ENCODE peak calls at places on chromosomes 4 and X, in four cellular contexts. B is K562, I is H1, H is SK-N-SH. E is an unnamed sample.

GRCh38 chr4:107740950-107741701 is 21.1 kb upstream of the PAPSS1 start:
- DNase-seq in I (no peak), H (no peak), B (no peak), E (no peak)

GRCh38 chrX:63754141-63754859 is 30.7 kb downstream of the ARHGEF9 start:
- DNase-seq in I (no peak), H (no peak), B (no peak), E (no peak)

GRCh38 chr4:74317616-74318256 is 9.5 kb downstream of the EPGN start:
- DNase-seq in B (no peak), I (no peak), H (no peak), E (no peak)

GRCh38 chr4:13539047-13539720 is 5.1 kb downstream of the NKX3-2 start:
- DNase-seq in I (no peak), B (no peak), H (peak; percentile 39), E (no peak)

GRCh38 chr4:132540268-132540667 is 608.8 kb upstream of the PCDH10 start:
- DNase-seq in H (no peak), I (no peak), B (no peak), E (no peak)

GRCh38 chr4:186845137-186845842 is 121.6 kb upstream of the FAT1 start:
- DNase-seq in B (peak; percentile 69), I (no peak), H (no peak), E (no peak)

GRCh38 chr4:184284336-184284690 is 66.6 kb upstream of the ENPP6 start:
- DNase-seq in H (no peak), I (no peak), B (no peak), E (no peak)

GRCh38 chr4:119068529-119068962 is 67.1 kb upstream of the MYOZ2 start:
- DNase-seq in B (no peak), H (no peak), I (peak; percentile 10), E (no peak)

GRCh38 chr4:21710212-21710843 is 238.2 kb downstream of the KCNIP4 start:
- DNase-seq in H (no peak), I (no peak), B (no peak), E (no peak)

GRCh38 chr4:146520894-146521542 is 722 bp downstream of the SLC10A7 start:
- DNase-seq in I (no peak), B (peak; percentile 32), H (peak; percentile 20), E (peak; percentile 32)

DNA sequence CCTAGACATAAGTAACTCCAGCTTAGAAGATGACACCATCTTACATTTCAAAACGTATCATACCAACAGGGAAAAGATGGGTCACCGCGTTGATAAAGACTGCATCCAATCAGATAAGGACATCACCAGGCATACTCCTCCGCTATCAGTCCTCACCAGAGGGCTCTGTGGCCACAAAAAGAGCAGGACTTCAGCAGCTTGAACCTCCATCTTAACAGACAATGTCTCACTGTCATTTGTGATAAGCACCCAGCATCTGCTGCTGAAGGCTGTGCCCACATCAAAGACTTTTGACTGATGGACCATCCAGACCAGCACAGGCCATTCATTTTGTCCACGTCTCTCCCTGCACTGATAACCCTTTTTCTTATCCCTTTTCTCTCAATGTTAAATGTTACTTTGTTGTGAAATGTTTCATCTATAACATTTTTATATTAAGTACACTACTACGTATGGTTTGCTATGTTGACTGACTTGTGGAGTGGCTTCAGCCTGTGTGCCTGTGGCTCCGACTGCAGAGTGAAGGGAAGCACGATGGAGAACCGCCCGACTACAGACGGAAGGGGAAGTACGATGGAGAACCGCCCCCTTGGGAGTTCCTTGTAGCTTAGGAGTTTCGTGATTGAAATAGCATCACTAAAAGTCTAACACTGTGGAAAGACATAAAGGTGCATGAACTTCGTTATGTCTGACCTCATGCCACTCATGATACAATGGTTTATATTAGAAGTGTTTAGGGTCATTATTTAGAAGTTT is 595.4 kb upstream of the AGA start:
- DNase-seq in I (no peak), B (peak; percentile 52), H (no peak), E (no peak)
- TF ChIP-seq MAX in I (no peak), B (no peak), H (no peak), E (no peak)

DNA sequence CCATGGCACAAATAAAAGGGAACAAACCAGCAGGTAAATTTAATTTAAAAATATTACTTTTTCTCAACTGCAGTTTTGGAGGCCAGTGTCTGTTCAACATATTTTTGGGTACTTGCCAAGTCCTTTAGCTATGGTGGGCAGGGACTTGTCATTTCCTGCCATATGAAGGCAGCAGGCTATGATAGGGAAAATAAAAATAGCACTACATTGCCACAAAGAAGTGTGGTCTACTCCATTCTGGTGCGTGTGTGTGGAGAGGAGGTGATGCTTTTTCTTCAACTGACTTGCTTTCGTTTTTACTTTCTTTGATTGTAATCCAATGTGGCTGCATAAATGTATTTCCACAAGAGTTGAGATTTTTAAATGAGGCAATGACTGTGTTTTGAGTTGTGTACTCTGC is 17.2 kb downstream of the GPR174 start:
- DNase-seq in H (no peak), B (no peak), I (no peak), E (peak; percentile 72)
- TF ChIP-seq NRF1 in H (no peak), B (no peak), I (no peak), E (no peak)

GRCh38 chr4:167903291-167903721 is 189.0 kb upstream of the ANXA10 start:
- DNase-seq in B (no peak), H (no peak), I (no peak), E (no peak)
- TF ChIP-seq MAX in B (no peak), H (no peak), I (no peak), E (no peak)

GRCh38 chrX:13703135-13703534 is 14.2 kb downstream of the RAB9A start:
- DNase-seq in I (no peak), B (no peak), H (no peak), E (no peak)
- TF ChIP-seq NRF1 in I (no peak), B (no peak), H (no peak), E (no peak)

GRCh38 chr4:176210101-176210500 is 14.7 kb upstream of the SPATA4 start:
- DNase-seq in I (no peak), H (no peak), B (no peak), E (no peak)

GRCh38 chr4:176210579-176211296 is 15.4 kb upstream of the SPATA4 start:
- DNase-seq in I (no peak), H (no peak), B (no peak), E (no peak)

GRCh38 chr4:176209535-176209934 is 14.2 kb upstream of the SPATA4 start:
- DNase-seq in H (no peak), I (no peak), B (no peak), E (no peak)

GRCh38 chr4:176205299-176205698 is 9.9 kb upstream of the SPATA4 start:
- DNase-seq in I (no peak), B (no peak), H (no peak), E (no peak)

DNA sequence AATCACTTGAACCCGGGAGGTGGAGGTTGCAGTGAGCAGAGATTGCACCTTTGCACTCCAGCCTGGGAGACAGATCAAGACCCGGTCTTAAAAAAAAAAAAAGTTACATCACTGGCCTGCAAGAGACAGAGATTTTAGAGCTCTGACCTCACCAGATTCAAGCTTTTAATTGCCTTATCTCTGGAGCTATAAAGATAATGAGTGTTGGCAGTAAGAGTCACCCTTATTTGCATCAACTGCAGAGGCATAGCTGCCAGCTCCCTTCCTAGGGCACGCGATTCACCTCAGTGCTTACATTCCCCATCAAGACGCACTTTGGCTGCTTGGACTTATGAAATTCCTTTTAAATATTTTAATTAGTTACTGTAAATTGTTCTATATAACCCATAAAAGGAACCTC is 12.5 kb upstream of the SPATA4 start:
- DNase-seq in H (no peak), I (no peak), B (no peak), E (no peak)
- TF ChIP-seq MAX in H (no peak), I (no peak), B (no peak), E (no peak)

GRCh38 chr4:178672512-178672911 is 1230.3 kb upstream of the AGA start:
- DNase-seq in H (no peak), B (no peak), I (no peak), E (no peak)
- TF ChIP-seq NRF1 in H (no peak), B (no peak), I (no peak), E (no peak)

DNA sequence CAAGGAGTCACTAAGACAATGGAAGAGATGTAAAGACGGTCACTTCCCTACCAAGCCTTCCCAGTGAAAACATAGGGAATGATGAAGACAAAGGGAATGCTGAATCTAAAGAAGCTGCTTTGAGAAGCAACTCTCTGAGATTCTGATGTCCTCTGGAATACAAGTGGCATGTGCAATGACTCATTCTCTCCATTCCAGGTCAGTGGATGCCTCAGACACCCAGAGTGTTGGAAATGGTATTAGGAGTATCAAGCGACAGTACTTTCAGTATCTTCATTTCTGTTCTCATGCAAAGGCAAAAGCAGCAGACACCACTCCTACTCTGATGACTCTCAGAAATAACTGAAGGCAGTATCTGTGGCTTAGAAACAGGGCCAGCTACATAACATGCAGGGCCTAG is 102.6 kb downstream of the FSTL5 start:
- DNase-seq in H (no peak), B (no peak), I (peak; percentile 23), E (no peak)
- TF ChIP-seq MAX in H (no peak), B (no peak), I (no peak), E (no peak)

DNA sequence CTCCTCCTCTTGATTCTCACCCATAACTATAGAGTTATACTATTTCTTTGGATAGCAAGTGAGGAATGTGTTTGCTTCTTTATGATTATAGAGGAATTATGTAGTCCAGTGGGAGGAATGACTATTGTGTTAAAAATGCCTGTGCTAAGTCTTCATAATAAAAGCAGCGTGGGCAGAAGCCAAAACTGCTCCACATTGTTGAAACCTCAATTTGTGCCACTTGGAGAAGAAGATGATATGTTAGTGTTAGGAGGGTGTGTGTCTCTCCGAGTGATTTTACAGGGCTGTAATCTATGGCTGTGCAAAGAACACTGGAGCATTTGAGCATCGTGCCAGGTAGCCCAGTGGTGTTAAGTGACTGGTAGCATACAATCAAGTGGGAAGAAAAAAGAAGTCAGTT is 74.3 kb downstream of the FRAS1 start:
- DNase-seq in B (no peak), I (no peak), H (no peak), E (no peak)
- TF ChIP-seq NRF1 in B (no peak), I (no peak), H (no peak), E (no peak)

GRCh38 chrX:25295466-25295865 is 279.7 kb upstream of the ARX start:
- DNase-seq in B (no peak), I (no peak), H (no peak), E (no peak)
- TF ChIP-seq MAX in B (no peak), I (no peak), H (no peak), E (no peak)

GRCh38 chr4:80335554-80336358 is at the start of gene CFAP299:
- DNase-seq in H (peak; percentile 89), I (peak; percentile 68), B (peak; percentile 86), E (peak; percentile 44)

GRCh38 chr4:80335226-80335553 is 340 bp upstream of the CFAP299 start:
- DNase-seq in B (no peak), H (no peak), I (no peak), E (no peak)

GRCh38 chr4:80340036-80340435 is 4.5 kb downstream of the CFAP299 start:
- DNase-seq in B (no peak), I (no peak), H (no peak), E (no peak)

GRCh38 chr4:80334568-80334967 is 962 bp upstream of the CFAP299 start:
- DNase-seq in B (no peak), I (no peak), H (no peak), E (no peak)

GRCh38 chr4:80336582-80336981 is 1.1 kb downstream of the CFAP299 start:
- DNase-seq in H (peak; percentile 53), I (no peak), B (peak; percentile 39), E (no peak)
- TF ChIP-seq NRF1 in H (no peak), I (no peak), B (no peak), E (no peak)

E was measured in GM12878.